ENCODE peak calls at places on chromosomes 4 and X, in four cellular contexts. B, W, R and S are unnamed samples.

GRCh38 chrX:131548994-131549393 is 5.1 kb downstream of the OR13H1 start:
- DNase-seq in B (no peak), W (no peak), R (no peak), S (no peak)

GRCh38 chr4:1174941-1175634 is 2.7 kb upstream of the SPON2 start:
- DNase-seq in B (no peak), W (no peak), R (no peak), S (peak)

GRCh38 chr4:7134737-7135388 is 57.5 kb upstream of the SORCS2 start:
- DNase-seq in B (no peak), W (peak), R (no peak), S (no peak)

GRCh38 chrX:2374086-2374485 is 126.7 kb downstream of the DHRSX start:
- DNase-seq in B (no peak), W (peak), R (no peak), S (no peak)

GRCh38 chr4:162234595-162234994 is 70.8 kb upstream of the FSTL5 start:
- DNase-seq in B (no peak), W (no peak), R (no peak), S (no peak)

GRCh38 chrX:136204571-136204970 is 46.6 kb downstream of the MAP7D3 start:
- DNase-seq in B (no peak), W (peak), R (no peak), S (no peak)

GRCh38 chr4:42655921-42656735 is 777 bp downstream of the ATP8A1 start:
- DNase-seq in B (peak), W (peak), R (no peak), S (peak)

GRCh38 chr4:76199664-76200211 is 13.9 kb downstream of the SCARB2 start:
- DNase-seq in B (peak), W (no peak), R (no peak), S (peak)

GRCh38 chr4:87657525-87657924 is 7.4 kb downstream of the DMP1 start:
- DNase-seq in B (no peak), W (peak), R (no peak), S (no peak)

GRCh38 chr4:165872443-165873297 is at the start of gene TLL1:
- DNase-seq in B (peak), W (no peak), R (no peak), S (peak)

GRCh38 chrX:101416691-101417090 is 8.7 kb downstream of the HNRNPH2 start:
- DNase-seq in B (no peak), W (no peak), R (no peak), S (no peak)

GRCh38 chr4:37595875-37596402 is 90.2 kb downstream of the RELL1 start:
- DNase-seq in B (no peak), W (no peak), R (no peak), S (no peak)

GRCh38 chrX:49838374-49838773 is 9.3 kb downstream of the PAGE4 start:
- DNase-seq in B (peak), W (peak), R (peak), S (peak)

GRCh38 chr4:169724251-169724650 is 33.5 kb downstream of the HPF1 start:
- DNase-seq in B (no peak), W (peak), R (no peak), S (no peak)

GRCh38 chrX:19893722-19894121 is 6.3 kb upstream of the SH3KBP1 start:
- DNase-seq in B (no peak), W (peak), R (no peak), S (no peak)

GRCh38 chr4:1206299-1207156 is 34.1 kb upstream of the SPON2 start:
- DNase-seq in B (no peak), W (no peak), R (no peak), S (peak)

GRCh38 chr4:181479145-181479544 is 764.1 kb upstream of the TENM3 start:
- DNase-seq in B (no peak), W (no peak), R (no peak), S (peak)

GRCh38 chr4:28241021-28241420 is 1380.4 kb downstream of the STIM2 start:
- DNase-seq in B (no peak), W (peak), R (no peak), S (no peak)

GRCh38 chrX:40004916-40005289 is 92.9 kb downstream of the BCOR start:
- DNase-seq in B (no peak), W (no peak), R (no peak), S (peak)

DNA sequence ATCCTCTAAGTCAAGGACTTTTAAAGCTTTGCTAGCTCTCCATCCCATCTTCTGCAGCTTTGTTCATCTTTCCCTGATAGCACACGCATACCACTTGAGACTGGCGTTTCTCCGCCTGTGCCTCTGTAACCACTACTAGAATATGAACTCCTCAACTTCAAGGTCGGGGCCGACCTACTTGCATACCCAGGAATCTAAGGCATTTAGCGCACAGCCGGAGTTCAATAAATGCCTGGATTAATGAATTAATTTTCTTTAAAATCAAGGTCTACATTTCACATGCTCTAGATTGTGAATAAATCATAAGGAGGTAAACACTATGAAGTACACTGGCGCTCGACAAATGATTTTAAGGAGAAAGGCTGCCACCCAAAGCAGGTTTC is 89.3 kb downstream of the HNRNPD start:
- DNase-seq in B (no peak), W (no peak), R (no peak), S (peak)
- H3K4me3 ChIP-seq in B (peak), W (peak), R (peak), S (peak)

GRCh38 chr4:185369729-185370128 is 26.0 kb downstream of the LRP2BP start:
- DNase-seq in B (no peak), W (peak), R (no peak), S (no peak)

GRCh38 chr4:185374027-185374426 is 21.7 kb downstream of the LRP2BP start:
- DNase-seq in B (no peak), W (no peak), R (no peak), S (no peak)

GRCh38 chr4:185374573-185374972 is 21.2 kb downstream of the LRP2BP start:
- DNase-seq in B (no peak), W (no peak), R (no peak), S (no peak)

GRCh38 chr4:185370291-185370690 is 25.4 kb downstream of the LRP2BP start:
- DNase-seq in B (no peak), W (no peak), R (no peak), S (no peak)
- H3K4me3 ChIP-seq in B (no peak), W (no peak), R (no peak), S (no peak)

GRCh38 chr4:54495641-54496040 is 162.1 kb upstream of the KIT start:
- DNase-seq in B (no peak), W (no peak), R (no peak), S (no peak)
- H3K4me3 ChIP-seq in B (no peak), W (no peak), R (no peak), S (no peak)

GRCh38 chrX:72306851-72307645 is 1.3 kb upstream of the CITED1 start:
- DNase-seq in B (peak), W (peak), R (peak), S (peak)

GRCh38 chrX:72307646-72308051 is 1.9 kb upstream of the CITED1 start:
- DNase-seq in B (no peak), W (peak), R (peak), S (no peak)

GRCh38 chrX:72308209-72308565 is 2.5 kb upstream of the CITED1 start:
- DNase-seq in B (no peak), W (no peak), R (no peak), S (no peak)

GRCh38 chrX:72308566-72309296 is 3.0 kb upstream of the CITED1 start:
- DNase-seq in B (peak), W (peak), R (peak), S (peak)

GRCh38 chrX:72309297-72310071 is 3.8 kb upstream of the CITED1 start:
- DNase-seq in B (no peak), W (no peak), R (peak), S (no peak)
- H3K4me3 ChIP-seq in B (peak), W (peak), R (peak), S (peak)

GRCh38 chr4:60884545-60884944 is 315.6 kb upstream of the ADGRL3 start:
- DNase-seq in B (no peak), W (no peak), R (no peak), S (no peak)
- H3K4me3 ChIP-seq in B (no peak), W (no peak), R (no peak), S (no peak)

GRCh38 chrX:155213731-155214130 is 2.5 kb upstream of the VBP1 start:
- DNase-seq in B (no peak), W (no peak), R (no peak), S (no peak)
- H3K4me3 ChIP-seq in B (no peak), W (no peak), R (no peak), S (no peak)

GRCh38 chr4:95445251-95445650 is 103.5 kb downstream of the UNC5C start:
- DNase-seq in B (no peak), W (no peak), R (no peak), S (no peak)

GRCh38 chr4:95450294-95450693 is 98.5 kb downstream of the UNC5C start:
- DNase-seq in B (no peak), W (no peak), R (no peak), S (no peak)

DNA sequence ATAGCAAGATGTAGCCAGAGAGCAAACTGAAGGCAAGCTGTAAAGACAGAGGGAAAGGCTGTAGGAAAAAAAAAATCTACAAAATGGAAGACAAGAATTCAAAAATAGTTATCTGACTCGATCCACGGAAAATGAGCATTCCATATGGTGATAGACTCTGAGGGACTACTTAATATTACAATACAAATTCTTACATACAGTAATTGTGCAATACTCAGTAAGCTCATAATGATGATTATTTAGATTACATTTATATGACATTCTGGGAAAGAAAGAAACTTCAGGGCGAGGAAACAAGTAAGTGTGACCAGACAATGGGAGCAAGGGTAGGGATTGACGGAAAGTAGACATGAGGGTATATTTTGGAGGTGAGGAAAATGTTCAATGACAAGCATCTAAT is 102.6 kb downstream of the UNC5C start:
- DNase-seq in B (no peak), W (no peak), R (no peak), S (no peak)
- H3K4me3 ChIP-seq in B (no peak), W (no peak), R (no peak), S (no peak)

GRCh38 chrX:119757979-119758681 is at the start of gene SOWAHD:
- DNase-seq in B (peak), W (peak), R (peak), S (peak)

GRCh38 chrX:119756926-119757635 is 1.3 kb upstream of the SOWAHD start:
- DNase-seq in B (no peak), W (no peak), R (no peak), S (no peak)

GRCh38 chrX:119753639-119754257 is 4.6 kb upstream of the SOWAHD start:
- DNase-seq in B (peak), W (peak), R (peak), S (no peak)

GRCh38 chrX:119757646-119757978 is 776 bp upstream of the SOWAHD start:
- DNase-seq in B (no peak), W (no peak), R (no peak), S (no peak)

GRCh38 chrX:119755981-119756533 is 2.3 kb upstream of the SOWAHD start:
- DNase-seq in B (no peak), W (no peak), R (no peak), S (no peak)
- H3K4me3 ChIP-seq in B (no peak), W (no peak), R (no peak), S (no peak)

GRCh38 chrX:103215037-103215767 is at the start of gene BEX4:
- DNase-seq in B (peak), W (peak), R (peak), S (peak)
- H3K4me3 ChIP-seq in B (peak), W (peak), R (peak), S (peak)

DNA sequence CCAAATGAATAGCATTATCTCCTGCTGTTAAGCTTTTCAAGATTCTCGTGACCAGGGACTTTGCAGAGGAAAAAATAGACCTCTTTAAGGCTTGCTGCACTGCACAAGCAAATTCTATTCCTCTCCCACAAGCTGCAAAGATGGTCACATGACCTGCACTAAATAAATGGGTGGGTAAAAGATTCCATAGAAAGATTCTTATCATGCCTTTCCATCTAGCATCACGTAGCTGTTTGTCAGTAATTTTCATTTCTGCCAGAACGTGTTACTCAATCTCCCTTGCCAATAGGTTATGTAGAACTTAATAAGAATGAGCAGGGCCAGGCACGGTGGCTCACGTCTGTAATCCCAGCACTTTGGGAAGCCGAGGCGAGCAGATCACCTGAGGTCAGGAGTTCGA is 57.9 kb upstream of the USP9X start:
- DNase-seq in B (no peak), W (peak), R (no peak), S (no peak)
- H3K4me3 ChIP-seq in B (no peak), W (peak), R (no peak), S (no peak)